ENCODE peak calls at places on chromosomes 11 and 22, in ten cellular contexts. T is A549, E is heart left ventricle, Z is GM12891, U is NB4, A is IMR-90, R is HCT116, Q is body of pancreas, J is sigmoid colon, X is prostate gland. B is an unnamed sample.

GRCh38 chr11:102495161-102496042 is 35.1 kb downstream of the MMP7 start:
- DNase-seq in T (peak), E (no peak), Z (no peak), U (peak), A (peak), R (peak), Q (peak), J (no peak), X (peak), B (peak)

GRCh38 chr11:83656931-83657330 is 370.8 kb upstream of the CCDC90B start:
- DNase-seq in T (no peak), E (no peak), Z (no peak), U (no peak), A (no peak), R (no peak), Q (no peak), J (no peak), X (no peak), B (no peak)

GRCh38 chr11:110600322-110600721 is 111.9 kb downstream of the ARHGAP20 start:
- DNase-seq in T (no peak), E (no peak), Z (no peak), U (no peak), A (no peak), R (no peak), Q (no peak), J (no peak), X (no peak), B (no peak)

GRCh38 chr11:42301777-42302176 is 842.3 kb upstream of the LRRC4C start:
- DNase-seq in T (no peak), E (no peak), Z (no peak), U (no peak), A (no peak), R (no peak), Q (no peak), J (no peak), X (no peak), B (no peak)

GRCh38 chr22:44578115-44578457 is 80.1 kb upstream of the RTL6 start:
- DNase-seq in T (no peak), E (no peak), Z (no peak), U (no peak), A (no peak), R (no peak), Q (no peak), J (peak), X (no peak), B (peak)

GRCh38 chr22:45200862-45201511 is 37.3 kb downstream of the NUP50 start:
- DNase-seq in T (no peak), E (no peak), Z (no peak), U (no peak), A (peak), R (no peak), Q (no peak), J (peak), X (no peak), B (no peak)

GRCh38 chr11:69912911-69913451 is 93.8 kb upstream of the FGF3 start:
- DNase-seq in T (no peak), E (no peak), Z (no peak), U (peak), A (peak), R (no peak), Q (peak), J (peak), X (no peak), B (no peak)

GRCh38 chr22:40368016-40368415 is 2.4 kb upstream of the SGSM3 start:
- DNase-seq in T (no peak), E (no peak), Z (no peak), U (no peak), A (no peak), R (no peak), Q (no peak), J (no peak), X (no peak), B (no peak)

GRCh38 chr22:17782621-17783020 is 8.4 kb upstream of the BID start:
- DNase-seq in T (no peak), E (peak), Z (no peak), U (no peak), A (no peak), R (no peak), Q (no peak), J (no peak), X (no peak), B (no peak)

GRCh38 chr11:45859661-45860140 is 12.4 kb downstream of the CRY2 start:
- DNase-seq in T (no peak), E (peak), Z (no peak), U (no peak), A (peak), R (no peak), Q (peak), J (peak), X (peak), B (peak)

GRCh38 chr11:313787-314547 is at the start of gene IFITM1:
- DNase-seq in T (no peak), E (peak), Z (peak), U (peak), A (peak), R (no peak), Q (no peak), J (no peak), X (peak), B (peak)

GRCh38 chr11:128739589-128739988 is 45.7 kb downstream of the FLI1 start:
- DNase-seq in T (no peak), E (no peak), Z (no peak), U (no peak), A (no peak), R (no peak), Q (no peak), J (no peak), X (no peak), B (no peak)

GRCh38 chr11:131690776-131691557 is 320.6 kb downstream of the NTM start:
- DNase-seq in T (no peak), E (no peak), Z (no peak), U (no peak), A (no peak), R (no peak), Q (no peak), J (no peak), X (no peak), B (no peak)

GRCh38 chr11:86644291-86644690 is 28.1 kb downstream of the ME3 start:
- DNase-seq in T (no peak), E (no peak), Z (no peak), U (no peak), A (peak), R (no peak), Q (no peak), J (no peak), X (no peak), B (no peak)

GRCh38 chr11:94525933-94526332 is 13.7 kb downstream of the C11orf97 start:
- DNase-seq in T (no peak), E (peak), Z (no peak), U (no peak), A (peak), R (no peak), Q (peak), J (peak), X (peak), B (peak)

GRCh38 chr11:67437082-67437821 is at the start of gene PTPRCAP:
- DNase-seq in T (no peak), E (no peak), Z (peak), U (peak), A (no peak), R (no peak), Q (no peak), J (no peak), X (no peak), B (peak)

GRCh38 chr11:13235895-13236294 is 41.7 kb upstream of the BMAL1 start:
- DNase-seq in T (no peak), E (no peak), Z (no peak), U (no peak), A (no peak), R (no peak), Q (no peak), J (no peak), X (no peak), B (no peak)

GRCh38 chr11:2137202-2138071 is 1.8 kb downstream of the IGF2 start:
- DNase-seq in T (peak), E (peak), Z (no peak), U (no peak), A (peak), R (peak), Q (peak), J (no peak), X (peak), B (peak)

GRCh38 chr22:45504703-45505341 is 2.1 kb downstream of the FBLN1 start:
- DNase-seq in T (no peak), E (peak), Z (no peak), U (peak), A (peak), R (no peak), Q (no peak), J (no peak), X (no peak), B (no peak)

GRCh38 chr11:63610604-63611394 is 3.4 kb downstream of the PLAAT3 start:
- DNase-seq in T (no peak), E (no peak), Z (no peak), U (peak), A (no peak), R (no peak), Q (no peak), J (peak), X (no peak), B (no peak)

GRCh38 chr11:58923300-58923788 is 15.9 kb upstream of the GLYATL1 start:
- DNase-seq in T (no peak), E (no peak), Z (no peak), U (peak), A (peak), R (peak), Q (no peak), J (no peak), X (peak), B (no peak)

GRCh38 chr22:47204002-47204979 is 441.8 kb downstream of the TBC1D22A start:
- DNase-seq in T (no peak), E (peak), Z (no peak), U (no peak), A (no peak), R (no peak), Q (peak), J (peak), X (no peak), B (peak)

GRCh38 chr22:25704701-25705100 is 37.3 kb upstream of the MYO18B start:
- DNase-seq in T (no peak), E (no peak), Z (no peak), U (no peak), A (no peak), R (no peak), Q (no peak), J (no peak), X (no peak), B (no peak)

GRCh38 chr11:135075740-135076139 is 663.7 kb upstream of the B3GAT1 start:
- DNase-seq in T (no peak), E (peak), Z (no peak), U (peak), A (peak), R (peak), Q (peak), J (no peak), X (no peak), B (peak)

GRCh38 chr11:87437844-87438223 is 400.1 kb downstream of the TMEM135 start:
- DNase-seq in T (no peak), E (no peak), Z (no peak), U (no peak), A (peak), R (no peak), Q (no peak), J (no peak), X (no peak), B (no peak)

GRCh38 chr11:77019976-77020591 is 14.1 kb upstream of the B3GNT6 start:
- DNase-seq in T (peak), E (no peak), Z (no peak), U (no peak), A (peak), R (peak), Q (no peak), J (no peak), X (no peak), B (no peak)

GRCh38 chr11:28777126-28777525 is 668.9 kb downstream of the METTL15 start:
- DNase-seq in T (no peak), E (no peak), Z (no peak), U (no peak), A (no peak), R (no peak), Q (no peak), J (no peak), X (no peak), B (no peak)

GRCh38 chr11:662689-663274 is 25.7 kb downstream of the DRD4 start:
- DNase-seq in T (peak), E (peak), Z (peak), U (peak), A (peak), R (peak), Q (peak), J (no peak), X (no peak), B (peak)

GRCh38 chr11:35293699-35294098 is 125.7 kb downstream of the SLC1A2 start:
- DNase-seq in T (no peak), E (no peak), Z (no peak), U (no peak), A (no peak), R (no peak), Q (no peak), J (no peak), X (no peak), B (no peak)

GRCh38 chr22:37502342-37503182 is 16.4 kb upstream of the MFNG start:
- DNase-seq in T (peak), E (no peak), Z (no peak), U (peak), A (no peak), R (no peak), Q (peak), J (no peak), X (peak), B (no peak)

DNA sequence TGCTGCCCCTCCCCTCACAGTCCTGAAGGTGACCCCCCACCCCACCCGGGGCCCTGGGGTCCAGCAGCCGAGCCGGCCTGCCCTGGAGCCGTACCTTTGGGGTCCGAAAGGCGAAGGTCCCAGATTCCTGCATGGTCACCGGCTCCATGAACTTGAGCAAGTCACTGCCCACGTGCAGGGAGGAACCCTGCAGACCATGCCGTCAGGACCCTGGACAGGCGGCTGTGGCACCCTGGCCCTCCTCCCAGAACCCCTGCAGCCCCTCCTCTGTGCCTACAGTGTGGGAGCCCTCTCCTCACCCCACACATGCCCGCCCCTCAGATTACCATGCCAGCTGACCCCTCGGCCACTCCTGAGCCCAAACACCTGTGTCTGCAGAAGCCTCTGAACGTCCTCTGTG is 14.3 kb upstream of the MAPK11 start:
- DNase-seq in T (no peak), E (no peak), Z (no peak), U (no peak), A (no peak), R (no peak), Q (no peak), J (no peak), X (no peak), B (no peak)
- TF ChIP-seq POLR2A in T (no peak), E (no peak), Z (no peak), U (no peak), A (no peak), R (no peak), Q (no peak), J (no peak), X (no peak), B (no peak)

GRCh38 chr22:35065796-35066218 is at the start of gene ISX:
- DNase-seq in T (no peak), E (no peak), Z (no peak), U (peak), A (no peak), R (no peak), Q (no peak), J (no peak), X (peak), B (no peak)
- TF ChIP-seq POLR2A in T (no peak), E (no peak), Z (no peak), U (no peak), A (no peak), R (no peak), Q (no peak), J (no peak), X (no peak), B (peak)

GRCh38 chr11:47415949-47416472 is 7.6 kb downstream of the SLC39A13 start:
- DNase-seq in T (peak), E (peak), Z (no peak), U (no peak), A (peak), R (peak), Q (peak), J (peak), X (peak), B (no peak)
- TF ChIP-seq POLR2A in T (no peak), E (no peak), Z (no peak), U (no peak), A (no peak), R (no peak), Q (no peak), J (no peak), X (no peak), B (no peak)

GRCh38 chr22:38786631-38787030 is 7.3 kb downstream of the DNAL4 start:
- DNase-seq in T (no peak), E (no peak), Z (no peak), U (no peak), A (no peak), R (no peak), Q (no peak), J (no peak), X (no peak), B (no peak)

GRCh38 chr22:38789606-38790005 is 4.3 kb downstream of the DNAL4 start:
- DNase-seq in T (no peak), E (no peak), Z (no peak), U (no peak), A (no peak), R (no peak), Q (no peak), J (peak), X (no peak), B (no peak)

GRCh38 chr22:38788016-38788415 is 5.9 kb downstream of the DNAL4 start:
- DNase-seq in T (no peak), E (no peak), Z (no peak), U (no peak), A (peak), R (no peak), Q (no peak), J (peak), X (no peak), B (no peak)

GRCh38 chr22:38788417-38788816 is 5.5 kb downstream of the DNAL4 start:
- DNase-seq in T (no peak), E (no peak), Z (no peak), U (no peak), A (peak), R (no peak), Q (peak), J (peak), X (no peak), B (no peak)

DNA sequence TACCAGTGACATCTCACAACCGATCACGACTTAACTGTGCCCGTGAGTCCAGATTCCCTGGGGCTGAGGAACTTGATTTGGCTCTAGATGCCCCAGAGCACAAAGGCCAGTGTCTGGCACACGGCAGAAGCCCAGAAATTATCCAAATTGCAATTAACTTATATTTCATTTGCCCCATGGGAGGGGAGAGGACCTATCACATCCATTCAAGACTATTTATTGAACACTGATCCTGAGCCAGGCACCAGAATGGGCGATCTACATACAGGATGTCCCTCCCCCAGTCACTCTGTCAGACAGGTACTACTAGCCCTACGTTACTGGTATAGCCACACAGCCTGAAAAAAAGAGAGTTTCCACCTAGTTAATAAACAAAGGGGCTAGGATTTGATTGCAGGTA is 5.1 kb downstream of the DNAL4 start:
- DNase-seq in T (no peak), E (no peak), Z (no peak), U (no peak), A (no peak), R (no peak), Q (no peak), J (peak), X (no peak), B (no peak)
- TF ChIP-seq POLR2A in T (no peak), E (peak), Z (no peak), U (no peak), A (no peak), R (no peak), Q (no peak), J (no peak), X (no peak), B (no peak)

B was measured in Peyer's patch.